ENCODE peak calls at places on chromosomes 2 and 18, in ten cellular contexts. J is fibroblast of lung; A is mucosa of descending colon; F is CD4-positive, CD25-positive, alpha-beta regulatory T cell; C is right lobe of liver; B is gastrocnemius medialis; E is CD8-positive, alpha-beta T cell; D is cardiac muscle cell; O is IMR-90; P is GM23338. U is an unnamed sample. For H3K36me3, the result is how much of the 10 kb centered on the place peaks cover.

GRCh38 chr2:188551671-188552070 is 260.0 kb downstream of the GULP1 start:
- DNase-seq in J (peak), A (no peak), F (no peak), C (no peak), B (no peak), E (no peak), D (no peak), O (no peak), P (no peak), U (no peak)

GRCh38 chr2:26274058-26274613 is 29.4 kb downstream of the HADHB start:
- DNase-seq in J (peak), A (peak), F (no peak), C (no peak), B (peak), E (no peak), D (no peak), O (peak), P (no peak), U (peak)

GRCh38 chr18:57802166-57802868 is 798 bp downstream of the ATP8B1 start:
- DNase-seq in J (no peak), A (no peak), F (no peak), C (no peak), B (no peak), E (no peak), D (no peak), O (no peak), P (peak), U (no peak)

GRCh38 chr2:191901031-191901430 is 54.1 kb upstream of the CAVIN2 start:
- DNase-seq in J (no peak), A (no peak), F (no peak), C (no peak), B (no peak), E (no peak), D (no peak), O (no peak), P (peak), U (no peak)

GRCh38 chr2:144505245-144505801 is 14.6 kb downstream of the ZEB2 start:
- DNase-seq in J (peak), A (no peak), F (no peak), C (no peak), B (no peak), E (peak), D (peak), O (no peak), P (no peak), U (no peak)

GRCh38 chr2:30732876-30733275 is 74.4 kb downstream of the CAPN13 start:
- DNase-seq in J (no peak), A (no peak), F (no peak), C (no peak), B (no peak), E (no peak), D (no peak), O (no peak), P (no peak), U (no peak)

GRCh38 chr2:240572141-240573031 is 4.1 kb downstream of the RNPEPL1 start:
- DNase-seq in J (no peak), A (no peak), F (no peak), C (peak), B (peak), E (no peak), D (no peak), O (no peak), P (no peak), U (no peak)

GRCh38 chr18:61448316-61448715 is 115.1 kb downstream of the CDH20 start:
- DNase-seq in J (no peak), A (no peak), F (no peak), C (no peak), B (no peak), E (no peak), D (no peak), O (no peak), P (no peak), U (no peak)

GRCh38 chr2:64325852-64326577 is 127.9 kb upstream of the LGALSL start:
- DNase-seq in J (no peak), A (peak), F (peak), C (no peak), B (no peak), E (peak), D (no peak), O (no peak), P (no peak), U (no peak)

GRCh38 chr18:33116376-33116775 is 324.1 kb downstream of the CCDC178 start:
- DNase-seq in J (peak), A (peak), F (no peak), C (no peak), B (no peak), E (no peak), D (no peak), O (no peak), P (no peak), U (peak)

GRCh38 chr2:239566995-239567580 is 166.3 kb upstream of the HDAC4 start:
- DNase-seq in J (no peak), A (no peak), F (no peak), C (peak), B (no peak), E (no peak), D (no peak), O (no peak), P (no peak), U (no peak)

GRCh38 chr18:22921762-22922161 is 11.4 kb upstream of the RBBP8 start:
- DNase-seq in J (no peak), A (no peak), F (no peak), C (no peak), B (no peak), E (no peak), D (no peak), O (no peak), P (no peak), U (no peak)

GRCh38 chr2:239190921-239191885 is 209.6 kb downstream of the HDAC4 start:
- DNase-seq in J (no peak), A (no peak), F (no peak), C (peak), B (peak), E (no peak), D (no peak), O (no peak), P (no peak), U (no peak)

GRCh38 chr2:104929663-104930062 is 75.7 kb downstream of the POU3F3 start:
- DNase-seq in J (no peak), A (no peak), F (no peak), C (no peak), B (no peak), E (no peak), D (no peak), O (no peak), P (no peak), U (no peak)

GRCh38 chr18:48607049-48607984 is 68.5 kb downstream of the CTIF start:
- DNase-seq in J (peak), A (peak), F (no peak), C (no peak), B (peak), E (no peak), D (peak), O (peak), P (no peak), U (no peak)

GRCh38 chr2:182359027-182360011 is 67.5 kb downstream of the PDE1A start:
- DNase-seq in J (peak), A (no peak), F (no peak), C (no peak), B (no peak), E (no peak), D (no peak), O (peak), P (no peak), U (no peak)

GRCh38 chr2:30366199-30366691 is 80.8 kb upstream of the LCLAT1 start:
- DNase-seq in J (peak), A (no peak), F (peak), C (no peak), B (no peak), E (peak), D (no peak), O (peak), P (no peak), U (no peak)

GRCh38 chr2:159140070-159140774 is 146.3 kb downstream of the WDSUB1 start:
- DNase-seq in J (peak), A (no peak), F (no peak), C (no peak), B (no peak), E (no peak), D (no peak), O (peak), P (no peak), U (no peak)

GRCh38 chr2:118433566-118433965 is 345.3 kb downstream of the INSIG2 start:
- DNase-seq in J (no peak), A (no peak), F (no peak), C (no peak), B (no peak), E (no peak), D (no peak), O (no peak), P (no peak), U (no peak)

GRCh38 chr2:78261454-78261853 is 739.3 kb upstream of the LRRTM4 start:
- DNase-seq in J (no peak), A (no peak), F (no peak), C (no peak), B (no peak), E (no peak), D (no peak), O (no peak), P (peak), U (no peak)

GRCh38 chr2:218780851-218781690 is 876 bp upstream of the CYP27A1 start:
- DNase-seq in J (no peak), A (no peak), F (no peak), C (no peak), B (no peak), E (no peak), D (no peak), O (no peak), P (no peak), U (peak)

GRCh38 chr2:3262437-3263388 is 114.9 kb downstream of the EIPR1 start:
- DNase-seq in J (no peak), A (no peak), F (no peak), C (no peak), B (no peak), E (no peak), D (no peak), O (no peak), P (no peak), U (no peak)

GRCh38 chr18:27665264-27665799 is 480.2 kb upstream of the CHST9 start:
- DNase-seq in J (peak), A (no peak), F (no peak), C (no peak), B (no peak), E (no peak), D (peak), O (no peak), P (peak), U (no peak)

GRCh38 chr2:28452534-28453081 is 43.3 kb upstream of the PLB1 start:
- DNase-seq in J (peak), A (peak), F (peak), C (peak), B (peak), E (peak), D (peak), O (peak), P (peak), U (peak)

GRCh38 chr2:231891514-231891905 is 34.7 kb downstream of the NPPC start:
- DNase-seq in J (no peak), A (no peak), F (no peak), C (no peak), B (no peak), E (no peak), D (no peak), O (no peak), P (no peak), U (no peak)

DNA sequence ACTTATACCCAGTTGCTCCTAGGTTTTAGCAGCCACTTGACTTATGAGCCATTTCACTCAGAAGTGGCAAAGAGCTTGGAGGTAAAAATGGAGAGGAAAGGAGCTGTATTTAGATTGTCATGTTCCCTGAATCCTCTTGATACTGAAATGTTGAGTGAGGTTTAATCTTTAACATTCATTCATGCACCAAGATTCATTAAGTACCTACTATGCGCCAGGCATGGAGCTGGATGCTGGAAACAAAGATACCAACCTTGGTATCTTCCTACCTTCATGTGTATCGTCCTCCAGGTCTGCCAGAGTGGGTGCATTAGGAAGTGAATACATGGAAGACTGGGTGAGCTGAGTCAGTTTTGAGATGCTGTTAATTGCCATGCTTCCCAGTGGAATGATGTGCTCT is 23.7 kb downstream of the TPGS2 start:
- DNase-seq in J (no peak), A (no peak), F (no peak), C (no peak), B (no peak), E (no peak), D (no peak), O (no peak), P (no peak), U (no peak)
- H3K36me3 ChIP-seq in J (under half), A (under half), F (half or more), C (under half), B (under half), E (under half), D (under half), O (under half), P (under half), U (under half)

DNA sequence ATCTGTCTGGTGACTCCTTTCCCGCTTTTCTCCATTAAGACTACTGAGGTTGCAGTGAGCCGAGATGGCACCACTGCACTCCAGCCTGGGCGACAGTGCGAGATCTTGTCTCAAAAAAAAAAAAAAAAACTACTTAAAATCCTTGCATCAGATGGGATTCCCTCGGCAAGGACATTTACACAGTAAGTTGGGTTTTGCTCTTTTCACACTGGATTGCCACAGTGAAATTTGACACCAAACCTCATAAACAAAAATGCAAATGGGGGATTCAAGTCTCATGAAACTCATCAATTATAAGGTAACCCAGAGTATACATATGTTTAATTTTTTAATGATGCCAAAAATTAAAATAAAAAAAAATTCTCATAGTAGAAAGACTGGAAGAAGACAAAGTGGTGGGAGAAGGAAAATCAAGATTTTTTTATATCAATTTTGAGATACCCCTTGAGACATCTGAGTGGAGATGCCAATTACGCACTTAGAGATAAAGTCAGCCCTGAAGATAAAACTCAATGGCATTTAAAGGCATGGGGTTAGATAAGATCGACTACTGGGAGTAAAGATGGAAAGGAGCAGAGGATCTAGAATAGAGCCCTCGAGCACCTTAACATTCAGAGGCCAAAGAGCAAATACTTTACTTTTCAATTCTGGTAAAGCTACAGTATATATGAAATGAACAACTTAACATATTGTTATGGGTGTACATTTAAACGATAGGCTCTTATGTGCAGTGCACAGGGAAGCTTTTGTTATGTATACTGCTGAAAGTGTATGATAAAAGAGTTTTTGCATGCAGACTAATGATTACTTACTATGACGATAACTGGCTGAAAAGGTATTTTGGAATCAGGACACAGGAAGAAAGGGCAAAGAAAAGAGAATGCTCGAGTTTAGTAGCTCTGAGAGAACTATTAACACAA is 37.6 kb downstream of the CHMP3 start:
- DNase-seq in J (no peak), A (no peak), F (no peak), C (no peak), B (no peak), E (no peak), D (no peak), O (no peak), P (no peak), U (no peak)
- H3K36me3 ChIP-seq in J (under half), A (under half), F (under half), C (under half), B (under half), E (under half), D (under half), O (under half), P (under half), U (under half)

GRCh38 chr18:12517142-12517541 is 109.4 kb downstream of the PRELID3A start:
- DNase-seq in J (no peak), A (no peak), F (no peak), C (no peak), B (no peak), E (no peak), D (no peak), O (no peak), P (no peak), U (no peak)
- H3K36me3 ChIP-seq in J (under half), A (under half), F (under half), C (under half), B (under half), E (under half), D (under half), O (under half), P (under half), U (under half)

DNA sequence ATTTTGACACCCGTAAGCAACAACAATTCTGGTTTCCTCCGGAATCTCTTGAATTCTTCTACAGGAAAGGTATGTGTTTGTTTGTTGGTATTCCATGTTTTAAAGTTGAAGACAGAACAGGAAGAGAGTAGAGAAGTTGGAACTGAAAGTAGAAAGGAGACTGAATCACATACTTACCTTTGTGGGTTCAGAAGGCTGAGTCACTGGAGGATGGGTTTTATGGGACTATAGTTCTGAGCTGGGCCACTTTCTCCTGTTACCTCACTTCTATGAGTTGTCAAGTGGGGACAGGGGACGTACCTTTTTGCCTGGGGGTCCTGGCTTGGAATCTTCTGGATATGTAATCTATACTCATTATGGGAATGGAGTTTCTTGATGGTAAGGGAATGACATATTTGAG is 40.9 kb downstream of the KDM3A start:
- DNase-seq in J (peak), A (no peak), F (peak), C (no peak), B (no peak), E (no peak), D (no peak), O (peak), P (no peak), U (no peak)
- H3K36me3 ChIP-seq in J (under half), A (under half), F (half or more), C (half or more), B (under half), E (half or more), D (half or more), O (half or more), P (under half), U (under half)

DNA sequence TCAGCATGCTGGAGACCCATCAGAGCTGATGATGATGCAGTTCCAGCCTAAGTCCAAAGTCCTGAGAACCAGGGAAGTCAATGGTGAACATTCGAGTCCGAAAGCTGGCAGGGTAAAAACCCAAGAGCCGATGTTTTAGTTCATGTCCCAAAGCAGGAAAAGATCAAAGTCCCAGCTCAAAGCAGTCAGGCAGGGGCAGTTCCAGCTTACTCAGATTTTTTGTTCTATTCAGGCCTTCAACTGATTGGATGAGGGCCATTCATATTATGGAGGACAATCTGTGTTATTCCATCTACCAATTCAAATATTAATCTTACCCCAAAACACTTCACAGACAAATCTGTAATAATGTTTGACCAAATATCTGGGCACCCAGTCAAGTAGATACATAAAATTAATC is 38.3 kb downstream of the DSEL start:
- DNase-seq in J (no peak), A (no peak), F (no peak), C (no peak), B (no peak), E (no peak), D (no peak), O (no peak), P (no peak), U (no peak)
- H3K36me3 ChIP-seq in J (under half), A (under half), F (under half), C (under half), B (under half), E (under half), D (under half), O (under half), P (under half), U (under half)

DNA sequence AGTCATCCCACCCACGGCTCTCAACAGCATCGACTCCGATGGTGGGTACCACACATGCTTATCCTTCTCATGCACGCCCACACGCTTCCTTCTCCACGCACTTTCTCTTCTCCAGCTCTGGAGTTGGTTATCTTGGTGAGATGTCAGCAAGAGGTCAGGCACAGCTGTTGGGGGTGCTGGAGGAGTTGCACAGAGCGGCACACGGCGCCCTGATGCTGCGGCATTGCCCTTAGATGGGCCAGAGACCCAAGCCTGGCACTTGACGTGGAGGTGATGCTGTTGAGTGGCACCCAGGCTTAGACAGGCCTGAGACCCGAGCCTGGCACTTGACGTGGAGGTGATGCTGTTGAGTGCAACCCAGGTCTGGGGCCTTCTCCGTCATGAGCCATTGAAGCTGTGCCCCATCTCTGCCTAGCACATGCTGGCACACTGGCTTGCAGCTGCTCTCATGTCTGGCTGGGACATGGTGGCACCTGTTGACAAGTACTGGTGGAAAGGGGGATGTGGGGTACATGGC is 83.2 kb downstream of the DGKD start:
- DNase-seq in J (no peak), A (no peak), F (no peak), C (no peak), B (peak), E (no peak), D (no peak), O (no peak), P (no peak), U (no peak)
- H3K36me3 ChIP-seq in J (under half), A (under half), F (half or more), C (under half), B (under half), E (half or more), D (under half), O (under half), P (under half), U (under half)

GRCh38 chr18:42025491-42025890 is 70.5 kb downstream of the PIK3C3 start:
- DNase-seq in J (no peak), A (no peak), F (no peak), C (no peak), B (no peak), E (no peak), D (no peak), O (no peak), P (no peak), U (no peak)
- H3K36me3 ChIP-seq in J (under half), A (under half), F (under half), C (under half), B (under half), E (under half), D (under half), O (under half), P (under half), U (under half)

U was measured in prostate gland.